ENCODE peak calls at places on chromosome 2, in ten cellular contexts. One of them, this sample, is unnamed.

GRCh38 chr2:127638361-127639110 is 7.4 kb upstream of the GPR17 start:
- DNase-seq in ELF-1: peak; percentile 84
- DNase-seq in PC-3: peak; percentile 43
- DNase-seq in D341Med: no peak
- DNase-seq in pulmonary artery endothelial cell: no peak
- DNase-seq in cerebellum: no peak
- DNase-seq in T follicular helper cell: no peak
- DNase-seq in Peyer's patch: no peak
- DNase-seq in T-cell: no peak
- DNase-seq in DMS79: no peak
- DNase-seq in this sample: no peak

GRCh38 chr2:46909771-46910419 is 5.7 kb downstream of the MCFD2 start:
- DNase-seq in PC-3: peak; percentile 90
- DNase-seq in Peyer's patch: peak; percentile 86
- DNase-seq in D341Med: no peak
- DNase-seq in T-cell: no peak
- DNase-seq in DMS79: no peak
- DNase-seq in ELF-1: no peak
- DNase-seq in T follicular helper cell: no peak
- DNase-seq in pulmonary artery endothelial cell: no peak
- DNase-seq in cerebellum: peak; percentile 46
- DNase-seq in this sample: no peak

GRCh38 chr2:174012347-174013309 is 47.5 kb upstream of the SP3 start:
- DNase-seq in T-cell: no peak
- DNase-seq in PC-3: no peak
- DNase-seq in Peyer's patch: peak; percentile 76
- DNase-seq in cerebellum: peak; percentile 30
- DNase-seq in T follicular helper cell: no peak
- DNase-seq in ELF-1: peak; percentile 73
- DNase-seq in DMS79: no peak
- DNase-seq in pulmonary artery endothelial cell: no peak
- DNase-seq in D341Med: no peak
- DNase-seq in this sample: peak; percentile 17

GRCh38 chr2:146982393-146982846 is 862.4 kb upstream of the ACVR2A start:
- DNase-seq in DMS79: no peak
- DNase-seq in T follicular helper cell: no peak
- DNase-seq in pulmonary artery endothelial cell: no peak
- DNase-seq in cerebellum: no peak
- DNase-seq in ELF-1: no peak
- DNase-seq in T-cell: no peak
- DNase-seq in PC-3: no peak
- DNase-seq in D341Med: no peak
- DNase-seq in Peyer's patch: peak; percentile 57
- DNase-seq in this sample: no peak

GRCh38 chr2:18118703-18119102 is 240.2 kb downstream of the KCNS3 start:
- DNase-seq in PC-3: peak; percentile 38
- DNase-seq in T-cell: no peak
- DNase-seq in ELF-1: no peak
- DNase-seq in Peyer's patch: no peak
- DNase-seq in cerebellum: no peak
- DNase-seq in T follicular helper cell: no peak
- DNase-seq in pulmonary artery endothelial cell: no peak
- DNase-seq in D341Med: no peak
- DNase-seq in DMS79: no peak
- DNase-seq in this sample: no peak

GRCh38 chr2:99707592-99707991 is 217.8 kb upstream of the REV1 start:
- DNase-seq in ELF-1: no peak
- DNase-seq in pulmonary artery endothelial cell: no peak
- DNase-seq in cerebellum: no peak
- DNase-seq in DMS79: no peak
- DNase-seq in T-cell: no peak
- DNase-seq in T follicular helper cell: no peak
- DNase-seq in PC-3: no peak
- DNase-seq in Peyer's patch: no peak
- DNase-seq in D341Med: no peak
- DNase-seq in this sample: no peak

GRCh38 chr2:74843371-74844298 is 9.7 kb downstream of the HK2 start:
- DNase-seq in DMS79: no peak
- DNase-seq in PC-3: peak; percentile 82
- DNase-seq in pulmonary artery endothelial cell: peak; percentile 30
- DNase-seq in T follicular helper cell: no peak
- DNase-seq in Peyer's patch: peak; percentile 69
- DNase-seq in ELF-1: peak; percentile 65
- DNase-seq in T-cell: no peak
- DNase-seq in cerebellum: no peak
- DNase-seq in D341Med: no peak
- DNase-seq in this sample: peak; percentile 39

GRCh38 chr2:234714711-234715110 is 217.8 kb upstream of the ARL4C start:
- DNase-seq in pulmonary artery endothelial cell: no peak
- DNase-seq in Peyer's patch: no peak
- DNase-seq in cerebellum: no peak
- DNase-seq in D341Med: no peak
- DNase-seq in DMS79: no peak
- DNase-seq in ELF-1: no peak
- DNase-seq in T-cell: no peak
- DNase-seq in T follicular helper cell: no peak
- DNase-seq in PC-3: no peak
- DNase-seq in this sample: no peak

GRCh38 chr2:113979172-113980128 is 89.6 kb downstream of the ACTR3 start:
- DNase-seq in ELF-1: peak; percentile 47
- DNase-seq in PC-3: no peak
- DNase-seq in T follicular helper cell: peak; percentile 1
- DNase-seq in T-cell: peak; percentile 39
- DNase-seq in Peyer's patch: no peak
- DNase-seq in DMS79: no peak
- DNase-seq in D341Med: no peak
- DNase-seq in cerebellum: no peak
- DNase-seq in pulmonary artery endothelial cell: no peak
- DNase-seq in this sample: peak; percentile 27

GRCh38 chr2:154484338-154485099 is 214.0 kb upstream of the KCNJ3 start:
- DNase-seq in T-cell: no peak
- DNase-seq in T follicular helper cell: no peak
- DNase-seq in PC-3: no peak
- DNase-seq in cerebellum: no peak
- DNase-seq in Peyer's patch: no peak
- DNase-seq in D341Med: no peak
- DNase-seq in DMS79: no peak
- DNase-seq in pulmonary artery endothelial cell: no peak
- DNase-seq in ELF-1: no peak
- DNase-seq in this sample: no peak

GRCh38 chr2:69682525-69682924 is 39.0 kb upstream of the AAK1 start:
- DNase-seq in D341Med: no peak
- DNase-seq in T-cell: no peak
- DNase-seq in pulmonary artery endothelial cell: no peak
- DNase-seq in DMS79: no peak
- DNase-seq in ELF-1: no peak
- DNase-seq in cerebellum: no peak
- DNase-seq in Peyer's patch: no peak
- DNase-seq in PC-3: no peak
- DNase-seq in T follicular helper cell: no peak
- DNase-seq in this sample: no peak

GRCh38 chr2:77018219-77018618 is 504.0 kb downstream of the LRRTM4 start:
- DNase-seq in Peyer's patch: no peak
- DNase-seq in DMS79: no peak
- DNase-seq in PC-3: no peak
- DNase-seq in ELF-1: peak; percentile 10
- DNase-seq in T-cell: no peak
- DNase-seq in pulmonary artery endothelial cell: no peak
- DNase-seq in T follicular helper cell: no peak
- DNase-seq in D341Med: no peak
- DNase-seq in cerebellum: no peak
- DNase-seq in this sample: no peak

GRCh38 chr2:127043367-127044164 is 63.4 kb downstream of the BIN1 start:
- DNase-seq in D341Med: peak; percentile 18
- DNase-seq in Peyer's patch: peak; percentile 44
- DNase-seq in T-cell: no peak
- DNase-seq in T follicular helper cell: no peak
- DNase-seq in pulmonary artery endothelial cell: no peak
- DNase-seq in PC-3: no peak
- DNase-seq in cerebellum: no peak
- DNase-seq in DMS79: no peak
- DNase-seq in ELF-1: peak; percentile 78
- DNase-seq in this sample: no peak

GRCh38 chr2:25822190-25823117 is 55.8 kb downstream of the ASXL2 start:
- DNase-seq in Peyer's patch: peak; percentile 78
- DNase-seq in T-cell: peak; percentile 52
- DNase-seq in T follicular helper cell: peak; percentile 62
- DNase-seq in cerebellum: no peak
- DNase-seq in pulmonary artery endothelial cell: no peak
- DNase-seq in D341Med: no peak
- DNase-seq in PC-3: no peak
- DNase-seq in DMS79: no peak
- DNase-seq in ELF-1: peak; percentile 92
- DNase-seq in this sample: peak; percentile 68

GRCh38 chr2:201233192-201234166 is 26.9 kb upstream of the CASP8 start:
- DNase-seq in DMS79: peak; percentile 90
- DNase-seq in PC-3: peak; percentile 94
- DNase-seq in Peyer's patch: peak; percentile 95
- DNase-seq in T follicular helper cell: peak; percentile 81
- DNase-seq in pulmonary artery endothelial cell: no peak
- DNase-seq in D341Med: no peak
- DNase-seq in T-cell: peak; percentile 75
- DNase-seq in cerebellum: no peak
- DNase-seq in ELF-1: peak; percentile 90
- DNase-seq in this sample: peak; percentile 91

GRCh38 chr2:219124379-219125110 is 36.1 kb downstream of the NHEJ1 start:
- DNase-seq in DMS79: no peak
- DNase-seq in cerebellum: no peak
- DNase-seq in T follicular helper cell: no peak
- DNase-seq in D341Med: no peak
- DNase-seq in Peyer's patch: peak; percentile 79
- DNase-seq in pulmonary artery endothelial cell: no peak
- DNase-seq in PC-3: no peak
- DNase-seq in ELF-1: no peak
- DNase-seq in T-cell: no peak
- DNase-seq in this sample: no peak

GRCh38 chr2:634670-635395 is 42.4 kb downstream of the TMEM18 start:
- DNase-seq in D341Med: no peak
- DNase-seq in T follicular helper cell: no peak
- DNase-seq in T-cell: no peak
- DNase-seq in DMS79: peak; percentile 25
- DNase-seq in Peyer's patch: peak; percentile 75
- DNase-seq in cerebellum: no peak
- DNase-seq in ELF-1: no peak
- DNase-seq in pulmonary artery endothelial cell: no peak
- DNase-seq in PC-3: peak; percentile 75
- DNase-seq in this sample: no peak

GRCh38 chr2:188295067-188295685 is 3.5 kb downstream of the GULP1 start:
- DNase-seq in DMS79: no peak
- DNase-seq in D341Med: no peak
- DNase-seq in ELF-1: no peak
- DNase-seq in cerebellum: no peak
- DNase-seq in Peyer's patch: no peak
- DNase-seq in pulmonary artery endothelial cell: no peak
- DNase-seq in T-cell: no peak
- DNase-seq in T follicular helper cell: no peak
- DNase-seq in PC-3: peak; percentile 33
- DNase-seq in this sample: no peak